ENCODE peak calls at places on chromosomes 16 and 17, in five cellular contexts. One of them, this sample, is unnamed.

GRCh38 chr16:74521691-74522090 is 85.2 kb downstream of the GLG1 start:
- DNase-seq in K562: no peak
- DNase-seq in H1: no peak
- DNase-seq in HCT116: no peak
- DNase-seq in HepG2: no peak
- DNase-seq in this sample: no peak

GRCh38 chr16:30585022-30585399 is 486 bp downstream of the ZNF785 start:
- DNase-seq in H1: peak
- DNase-seq in K562: no peak
- DNase-seq in HCT116: no peak
- DNase-seq in HepG2: no peak
- DNase-seq in this sample: no peak

GRCh38 chr17:40303706-40304450 is 5.1 kb upstream of the RARA start:
- DNase-seq in HCT116: no peak
- DNase-seq in H1: no peak
- DNase-seq in HepG2: no peak
- DNase-seq in K562: no peak
- DNase-seq in this sample: no peak

GRCh38 chr16:2692251-2692947 is 10.1 kb downstream of the KCTD5 start:
- DNase-seq in HCT116: no peak
- DNase-seq in K562: no peak
- DNase-seq in HepG2: no peak
- DNase-seq in H1: no peak
- DNase-seq in this sample: no peak

GRCh38 chr17:76529224-76529642 is 8.3 kb downstream of the CYGB start:
- DNase-seq in H1: no peak
- DNase-seq in HepG2: no peak
- DNase-seq in HCT116: no peak
- DNase-seq in K562: no peak
- DNase-seq in this sample: no peak

GRCh38 chr17:2222901-2223616 is 80.5 kb downstream of the SMG6 start:
- DNase-seq in K562: no peak
- DNase-seq in HCT116: no peak
- DNase-seq in HepG2: no peak
- DNase-seq in H1: no peak
- DNase-seq in this sample: no peak

GRCh38 chr17:43723697-43724359 is 34.8 kb downstream of the SOST start:
- DNase-seq in H1: no peak
- DNase-seq in K562: no peak
- DNase-seq in HCT116: peak
- DNase-seq in HepG2: peak
- DNase-seq in this sample: no peak

GRCh38 chr17:65586899-65587298 is 25.5 kb upstream of the AXIN2 start:
- DNase-seq in HepG2: no peak
- DNase-seq in K562: no peak
- DNase-seq in H1: no peak
- DNase-seq in HCT116: no peak
- DNase-seq in this sample: no peak

GRCh38 chr17:77748436-77748835 is 210.1 kb upstream of the TNRC6C start:
- DNase-seq in H1: no peak
- DNase-seq in K562: no peak
- DNase-seq in HepG2: no peak
- DNase-seq in HCT116: no peak
- DNase-seq in this sample: no peak

GRCh38 chr17:57084361-57084801 is 665 bp upstream of the AKAP1 start:
- DNase-seq in K562: no peak
- DNase-seq in HCT116: no peak
- DNase-seq in H1: no peak
- DNase-seq in HepG2: no peak
- DNase-seq in this sample: peak

GRCh38 chr16:88920618-88921602 is 54.5 kb upstream of the PABPN1L start:
- DNase-seq in HCT116: no peak
- DNase-seq in K562: peak
- DNase-seq in HepG2: no peak
- DNase-seq in H1: no peak
- DNase-seq in this sample: no peak

GRCh38 chr17:49969134-49969759 is at the start of gene DLX4:
- DNase-seq in H1: peak
- DNase-seq in HepG2: no peak
- DNase-seq in K562: peak
- DNase-seq in HCT116: no peak
- DNase-seq in this sample: no peak

GRCh38 chr17:47323382-47324223 is at the start of gene EFCAB13:
- DNase-seq in K562: peak
- DNase-seq in H1: peak
- DNase-seq in HepG2: peak
- DNase-seq in HCT116: no peak
- DNase-seq in this sample: peak

GRCh38 chr17:63491976-63492575 is 15.2 kb downstream of the ACE start:
- DNase-seq in HepG2: no peak
- DNase-seq in HCT116: no peak
- DNase-seq in K562: no peak
- DNase-seq in H1: no peak
- DNase-seq in this sample: no peak

GRCh38 chr16:3458278-3458851 is 14.9 kb downstream of the NAA60 start:
- DNase-seq in K562: no peak
- DNase-seq in HCT116: no peak
- DNase-seq in HepG2: no peak
- DNase-seq in H1: peak
- DNase-seq in this sample: no peak

GRCh38 chr17:18139092-18139491 is 30.5 kb downstream of the MYO15A start:
- DNase-seq in K562: no peak
- DNase-seq in HCT116: no peak
- DNase-seq in HepG2: no peak
- DNase-seq in H1: no peak
- DNase-seq in this sample: no peak

GRCh38 chr16:24999088-24999670 is 16.0 kb downstream of the ARHGAP17 start:
- DNase-seq in HepG2: no peak
- DNase-seq in HCT116: no peak
- DNase-seq in H1: no peak
- DNase-seq in K562: no peak
- DNase-seq in this sample: no peak

DNA sequence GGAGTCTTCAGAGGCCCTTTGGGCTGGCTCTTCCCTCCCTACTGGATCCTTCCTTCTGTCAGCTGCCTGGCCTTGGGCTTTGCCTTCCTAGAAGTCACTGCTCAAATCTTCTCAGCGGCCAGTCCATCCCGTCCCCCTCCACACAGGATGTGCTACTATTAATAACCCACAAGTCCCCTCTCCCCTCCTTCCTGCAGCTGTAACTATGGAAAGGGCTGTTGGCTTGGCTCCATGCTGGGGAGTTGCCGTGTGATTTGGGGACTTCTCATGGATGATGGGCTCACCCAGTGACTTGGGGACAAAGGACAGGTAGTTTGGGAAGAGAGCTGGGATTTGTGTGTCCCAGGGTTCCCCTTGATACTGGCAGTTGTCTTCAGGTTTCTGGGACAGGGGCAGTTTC is 19.4 kb downstream of the TMEM94 start:
- DNase-seq in HepG2: no peak
- DNase-seq in K562: no peak
- DNase-seq in HCT116: no peak
- DNase-seq in H1: no peak
- DNase-seq in this sample: no peak
- H3K27ac ChIP-seq in HepG2: no peak
- H3K27ac ChIP-seq in K562: no peak
- H3K27ac ChIP-seq in HCT116: no peak
- H3K27ac ChIP-seq in H1: no peak
- H3K27ac ChIP-seq in this sample: no peak

GRCh38 chr16:50925758-50926357 is 184.0 kb downstream of the CYLD start:
- DNase-seq in HCT116: no peak
- DNase-seq in K562: no peak
- DNase-seq in H1: no peak
- DNase-seq in HepG2: no peak
- DNase-seq in this sample: no peak
- TF ChIP-seq SIN3A in HCT116: no peak
- TF ChIP-seq SIN3A in K562: no peak
- TF ChIP-seq SIN3A in H1: no peak
- TF ChIP-seq SIN3A in HepG2: no peak
- TF ChIP-seq SIN3A in this sample: no peak

GRCh38 chr16:84819644-84820304 is at the start of gene CRISPLD2:
- DNase-seq in K562: peak
- DNase-seq in HCT116: peak
- DNase-seq in HepG2: peak
- DNase-seq in H1: peak
- DNase-seq in this sample: no peak
- H3K4me3 ChIP-seq in K562: peak
- H3K4me3 ChIP-seq in HCT116: peak
- H3K4me3 ChIP-seq in HepG2: peak
- H3K4me3 ChIP-seq in H1: peak
- H3K4me3 ChIP-seq in this sample: peak

GRCh38 chr16:49620868-49621239 is 235.1 kb downstream of the ZNF423 start:
- DNase-seq in K562: peak
- DNase-seq in H1: no peak
- DNase-seq in HepG2: no peak
- DNase-seq in HCT116: no peak
- DNase-seq in this sample: no peak

GRCh38 chr16:49622421-49623402 is 233.2 kb downstream of the ZNF423 start:
- DNase-seq in K562: no peak
- DNase-seq in HepG2: no peak
- DNase-seq in HCT116: no peak
- DNase-seq in H1: no peak
- DNase-seq in this sample: no peak

GRCh38 chr16:49623501-49624266 is 232.2 kb downstream of the ZNF423 start:
- DNase-seq in HepG2: no peak
- DNase-seq in H1: peak
- DNase-seq in K562: no peak
- DNase-seq in HCT116: no peak
- DNase-seq in this sample: no peak

GRCh38 chr16:49621240-49622083 is 234.4 kb downstream of the ZNF423 start:
- DNase-seq in H1: no peak
- DNase-seq in HepG2: no peak
- DNase-seq in HCT116: no peak
- DNase-seq in K562: no peak
- DNase-seq in this sample: no peak

GRCh38 chr16:49622084-49622390 is 233.9 kb downstream of the ZNF423 start:
- DNase-seq in HepG2: no peak
- DNase-seq in H1: no peak
- DNase-seq in HCT116: no peak
- DNase-seq in K562: no peak
- DNase-seq in this sample: no peak
- H3K27ac ChIP-seq in HepG2: no peak
- H3K27ac ChIP-seq in H1: no peak
- H3K27ac ChIP-seq in HCT116: no peak
- H3K27ac ChIP-seq in K562: no peak
- H3K27ac ChIP-seq in this sample: no peak

DNA sequence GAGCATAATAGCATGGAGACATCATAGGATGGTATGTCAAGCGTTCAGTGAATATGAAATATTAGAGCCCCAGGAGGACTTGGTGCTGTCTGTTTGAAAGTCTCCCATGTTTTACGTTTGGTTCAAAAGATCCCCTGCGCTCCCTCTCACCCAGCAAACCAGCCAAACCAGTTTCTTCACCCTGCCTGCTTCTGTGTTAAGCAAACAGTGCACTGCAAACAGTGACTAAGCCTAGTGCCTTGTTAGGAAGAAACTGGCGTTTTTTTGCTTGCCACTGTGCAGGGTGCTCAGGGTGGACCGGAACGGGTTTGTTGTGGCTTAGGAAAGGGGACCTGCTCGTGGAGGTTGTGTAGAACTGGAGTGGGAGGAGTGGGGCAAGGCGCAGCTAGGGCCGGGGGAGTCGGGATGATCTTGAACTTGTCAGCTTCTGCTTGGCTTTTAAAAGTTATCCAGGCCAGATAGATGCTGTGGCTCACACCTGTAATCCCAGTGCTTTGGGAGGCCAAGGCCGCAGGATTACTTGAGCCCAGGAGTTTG is 7.7 kb downstream of the CDH1 start:
- DNase-seq in HepG2: peak
- DNase-seq in H1: peak
- DNase-seq in HCT116: peak
- DNase-seq in K562: no peak
- DNase-seq in this sample: no peak
- TF ChIP-seq SIN3A in HepG2: no peak
- TF ChIP-seq SIN3A in H1: no peak
- TF ChIP-seq SIN3A in HCT116: peak
- TF ChIP-seq SIN3A in K562: no peak
- TF ChIP-seq SIN3A in this sample: no peak

GRCh38 chr17:8383143-8383974 is at the start of gene RPL26:
- DNase-seq in K562: peak
- DNase-seq in HepG2: peak
- DNase-seq in H1: peak
- DNase-seq in HCT116: peak
- DNase-seq in this sample: peak

GRCh38 chr17:8386841-8387240 is 3.8 kb upstream of the RPL26 start:
- DNase-seq in HepG2: no peak
- DNase-seq in H1: no peak
- DNase-seq in K562: peak
- DNase-seq in HCT116: no peak
- DNase-seq in this sample: no peak

GRCh38 chr17:8382052-8382879 is 727 bp downstream of the RPL26 start:
- DNase-seq in K562: peak
- DNase-seq in HCT116: no peak
- DNase-seq in H1: no peak
- DNase-seq in HepG2: no peak
- DNase-seq in this sample: no peak

GRCh38 chr17:8382880-8383142 is 182 bp downstream of the RPL26 start:
- DNase-seq in H1: no peak
- DNase-seq in HCT116: no peak
- DNase-seq in HepG2: no peak
- DNase-seq in K562: no peak
- DNase-seq in this sample: no peak

GRCh38 chr17:8384801-8385335 is 1.9 kb upstream of the RPL26 start:
- DNase-seq in H1: no peak
- DNase-seq in HepG2: no peak
- DNase-seq in HCT116: peak
- DNase-seq in K562: no peak
- DNase-seq in this sample: no peak
- H3K4me3 ChIP-seq in H1: no peak
- H3K4me3 ChIP-seq in HepG2: peak
- H3K4me3 ChIP-seq in HCT116: peak
- H3K4me3 ChIP-seq in K562: no peak
- H3K4me3 ChIP-seq in this sample: peak

This sample was measured in Panc1.